ENCODE peak calls at places on chromosomes 2 and 18, in five cellular contexts. B is H9, L is BE2C, V is Peyer's patch, U is mammary epithelial cell. N is an unnamed sample.

GRCh38 chr2:229282758-229283546 is 11.9 kb upstream of the PID1 start:
- DNase-seq in V (peak; percentile 69), L (no peak), U (peak; percentile 98), B (no peak), N (no peak)

GRCh38 chr18:21264651-21265050 is 22.6 kb downstream of the GREB1L start:
- DNase-seq in L (no peak), U (peak; percentile 55), V (no peak), B (no peak), N (no peak)

GRCh38 chr2:207219716-207220414 is 54.1 kb upstream of the KLF7 start:
- DNase-seq in B (no peak), L (peak; percentile 24), U (peak; percentile 60), V (no peak), N (no peak)

GRCh38 chr2:128808462-128809255 is 490.0 kb upstream of the HS6ST1 start:
- DNase-seq in U (peak; percentile 90), B (no peak), L (no peak), V (no peak), N (peak; percentile 70)

GRCh38 chr2:129765326-129766158 is 213.9 kb upstream of the RAB6C start:
- DNase-seq in V (no peak), L (no peak), U (no peak), B (no peak), N (no peak)

GRCh38 chr2:122516775-122517174 is 761.3 kb downstream of the TSN start:
- DNase-seq in U (no peak), L (no peak), B (peak; percentile 68), V (no peak), N (no peak)

GRCh38 chr2:1494257-1494656 is 81.0 kb downstream of the TPO start:
- DNase-seq in U (no peak), L (no peak), B (no peak), V (peak; percentile 36), N (no peak)

GRCh38 chr18:33755918-33756590 is 178.0 kb downstream of the ASXL3 start:
- DNase-seq in L (no peak), B (no peak), U (peak; percentile 79), V (peak; percentile 71), N (no peak)

GRCh38 chr2:179796213-179797007 is 65.0 kb downstream of the ZNF385B start:
- DNase-seq in U (no peak), B (no peak), L (no peak), V (no peak), N (no peak)

GRCh38 chr2:97761192-97761591 is 47.8 kb downstream of the ZAP70 start:
- DNase-seq in L (no peak), V (no peak), B (no peak), U (no peak), N (no peak)

GRCh38 chr2:152028182-152028862 is 70.5 kb downstream of the CACNB4 start:
- DNase-seq in V (no peak), U (peak; percentile 62), L (no peak), B (no peak), N (no peak)

GRCh38 chr18:8661754-8662573 is 43.4 kb upstream of the MTCL1 start:
- DNase-seq in L (peak; percentile 18), U (peak; percentile 36), V (no peak), B (peak; percentile 92), N (no peak)

GRCh38 chr2:172214252-172214651 is 111.6 kb upstream of the DLX2 start:
- DNase-seq in U (peak; percentile 82), B (no peak), V (no peak), L (no peak), N (no peak)

GRCh38 chr2:232488097-232488711 is 570 bp upstream of the ECEL1 start:
- DNase-seq in U (no peak), B (peak; percentile 80), L (no peak), V (no peak), N (no peak)

GRCh38 chr2:188511346-188511745 is 219.7 kb downstream of the GULP1 start:
- DNase-seq in V (no peak), U (no peak), L (no peak), B (no peak), N (no peak)

GRCh38 chr2:152183381-152184073 is 8.0 kb upstream of the STAM2 start:
- DNase-seq in L (no peak), V (no peak), B (no peak), U (no peak), N (no peak)

GRCh38 chr18:12597775-12598174 is 60.1 kb downstream of the SPIRE1 start:
- DNase-seq in L (no peak), B (no peak), V (no peak), U (peak; percentile 83), N (no peak)

GRCh38 chr2:203177361-203177760 is 61.5 kb upstream of the CYP20A1 start:
- DNase-seq in L (no peak), V (no peak), B (no peak), U (peak; percentile 9), N (no peak)

GRCh38 chr2:85445316-85446295 is 27.1 kb downstream of the SH2D6 start:
- DNase-seq in V (no peak), U (no peak), L (peak; percentile 83), B (no peak), N (no peak)

DNA sequence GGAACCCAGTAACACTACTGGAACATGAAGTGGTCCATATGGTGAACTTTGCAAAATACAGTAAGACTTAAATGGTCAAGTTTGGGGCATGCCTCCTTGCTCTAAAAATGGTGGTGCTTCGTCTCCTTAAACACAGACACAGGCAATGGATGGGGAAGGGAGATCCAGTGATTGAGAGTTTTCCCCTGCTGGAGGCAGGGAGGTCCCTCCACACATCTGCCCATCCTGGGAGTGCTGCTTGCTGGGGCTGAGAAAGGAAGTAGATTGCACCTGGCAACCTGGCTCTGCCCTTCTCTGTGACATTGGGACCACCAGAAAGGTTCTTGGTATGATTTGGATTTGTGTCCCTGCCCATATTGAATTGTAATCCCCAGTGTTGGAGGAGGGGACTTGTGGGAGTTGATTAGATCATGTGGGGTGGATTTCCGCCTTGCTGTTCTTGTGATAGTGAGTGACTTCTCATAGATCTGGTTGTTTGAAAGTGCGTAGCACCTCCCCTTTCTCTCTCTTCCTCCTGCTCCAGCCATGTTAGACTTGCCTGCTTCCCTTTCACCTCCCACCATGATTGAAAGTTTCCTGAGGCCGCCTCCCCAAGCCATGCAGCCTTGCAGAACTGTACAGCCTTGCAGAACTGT is 35.4 kb upstream of the SKOR2 start:
- DNase-seq in B (no peak), V (no peak), U (no peak), L (no peak), N (peak; percentile 62)
- H3K27me3 ChIP-seq in B (no peaks in the 10 kb centered on the region), V (no peaks in the 10 kb centered on the region), U (peaks cover 1% of the 10 kb centered on the region), L (no peaks in the 10 kb centered on the region), N (no peaks in the 10 kb centered on the region)

DNA sequence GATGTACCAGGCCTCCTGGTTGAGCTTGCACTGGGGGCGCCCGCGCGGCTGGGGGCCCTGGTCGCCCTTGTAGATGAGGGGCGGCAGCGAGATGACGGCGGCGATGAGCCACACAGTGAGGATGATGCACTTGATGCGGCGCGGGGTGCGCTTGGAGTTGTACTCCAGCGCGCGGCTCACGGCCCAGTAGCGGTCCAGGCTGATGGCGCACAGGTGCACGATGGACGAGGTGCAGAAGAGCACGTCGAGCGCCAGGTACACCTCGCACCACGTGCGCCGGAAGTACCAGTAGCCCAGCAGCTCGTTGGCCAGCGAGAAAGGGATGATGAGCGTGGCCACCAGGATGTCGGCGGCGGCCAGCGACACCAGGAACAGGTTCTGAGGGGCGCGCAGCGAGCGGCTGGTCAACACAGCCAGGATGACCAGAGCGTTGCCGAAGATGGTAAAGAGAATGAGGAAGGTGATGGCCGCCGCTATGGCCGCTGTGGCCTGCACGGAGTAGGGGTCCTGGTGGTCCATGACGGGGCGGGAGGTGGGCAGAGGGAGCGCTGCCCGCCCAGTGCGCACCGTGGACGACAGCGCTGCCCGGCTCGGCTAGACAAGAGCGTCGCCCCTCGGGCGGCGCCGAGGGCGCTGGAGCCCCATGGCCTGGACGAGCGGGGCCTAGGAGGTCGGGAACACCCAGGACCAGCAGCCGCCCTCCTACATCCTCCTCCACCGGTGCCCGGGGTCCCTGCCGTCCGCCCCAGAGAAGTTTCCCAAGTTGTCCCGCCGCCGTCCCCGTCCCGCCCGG is 544 bp downstream of the ADRA2B start:
- DNase-seq in B (no peak), L (no peak), V (no peak), U (no peak), N (no peak)
- H3K27me3 ChIP-seq in B (no peaks in the 10 kb centered on the region), L (no peaks in the 10 kb centered on the region), V (no peaks in the 10 kb centered on the region), U (no peaks in the 10 kb centered on the region), N (no peaks in the 10 kb centered on the region)

GRCh38 chr2:44931177-44931795 is 10.2 kb upstream of the SIX3 start:
- DNase-seq in U (no peak), V (no peak), L (no peak), B (peak; percentile 32), N (no peak)

GRCh38 chr2:44932079-44932478 is 9.4 kb upstream of the SIX3 start:
- DNase-seq in B (peak; percentile 53), L (no peak), U (no peak), V (no peak), N (no peak)

GRCh38 chr2:44928660-44929471 is 12.6 kb upstream of the SIX3 start:
- DNase-seq in B (peak; percentile 57), L (no peak), V (no peak), U (peak; percentile 14), N (no peak)

GRCh38 chr2:44929680-44930273 is 11.7 kb upstream of the SIX3 start:
- DNase-seq in U (no peak), V (no peak), L (no peak), B (peak; percentile 77), N (no peak)

GRCh38 chr2:44930274-44930826 is 11.2 kb upstream of the SIX3 start:
- DNase-seq in U (no peak), V (no peak), L (no peak), B (peak; percentile 77), N (no peak)
- H3K27me3 ChIP-seq in U (peaks cover 54% of the 10 kb centered on the region), V (peaks cover 68% of the 10 kb centered on the region), L (peaks cover 7% of the 10 kb centered on the region), B (peaks cover 82% of the 10 kb centered on the region), N (peaks cover 25% of the 10 kb centered on the region)

GRCh38 chr2:119144806-119145205 is 13.7 kb downstream of the C1QL2 start:
- DNase-seq in B (no peak), V (no peak), L (no peak), U (no peak), N (no peak)

GRCh38 chr2:119148082-119148715 is 10.4 kb downstream of the C1QL2 start:
- DNase-seq in L (no peak), B (no peak), U (no peak), V (no peak), N (no peak)

DNA sequence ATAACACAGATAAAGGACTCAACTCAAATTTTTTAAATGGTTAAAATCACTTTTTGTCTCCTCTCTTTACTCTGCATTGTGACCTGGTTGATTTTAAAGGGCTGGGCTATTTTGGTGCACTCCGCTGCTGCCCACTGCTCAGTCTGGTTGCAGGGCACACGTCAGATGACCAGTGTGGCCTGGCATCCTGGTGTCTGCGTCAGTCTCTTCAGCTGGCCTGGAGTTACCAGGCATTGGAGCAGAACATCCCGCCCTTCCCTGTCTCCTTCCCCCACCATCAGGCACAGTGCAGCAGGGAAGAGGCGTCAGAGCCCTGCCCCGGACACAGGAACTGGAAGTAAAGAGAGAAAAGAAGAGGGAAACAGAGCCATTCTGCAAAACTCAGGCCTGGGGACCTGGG is 8.9 kb downstream of the C1QL2 start:
- DNase-seq in L (no peak), V (no peak), B (no peak), U (no peak), N (no peak)
- H3K27me3 ChIP-seq in L (no peaks in the 10 kb centered on the region), V (no peaks in the 10 kb centered on the region), B (no peaks in the 10 kb centered on the region), U (peaks cover 2% of the 10 kb centered on the region), N (no peaks in the 10 kb centered on the region)

GRCh38 chr18:3872651-3873050 is 422.7 kb downstream of the TGIF1 start:
- DNase-seq in L (no peak), U (no peak), V (no peak), B (no peak), N (no peak)
- H3K27me3 ChIP-seq in L (no peaks in the 10 kb centered on the region), U (peaks cover 1% of the 10 kb centered on the region), V (no peaks in the 10 kb centered on the region), B (no peaks in the 10 kb centered on the region), N (no peaks in the 10 kb centered on the region)

N was measured in vagina.